ENCODE peak calls at places on chromosomes 5 and 9, in four cellular contexts. G, B, F and D are unnamed samples.

GRCh38 chr5:176189857-176190256 is 48.4 kb upstream of the SIMC1 start:
- DNase-seq in F (no peak), G (no peak), B (no peak), D (no peak)

GRCh38 chr9:106025449-106025848 is 331.1 kb downstream of the TMEM38B start:
- DNase-seq in G (no peak), F (peak; percentile 41), B (no peak), D (peak; percentile 37)

GRCh38 chr9:113649054-113649453 is 185.5 kb downstream of the RGS3 start:
- DNase-seq in G (no peak), F (no peak), B (no peak), D (peak; percentile 78)

GRCh38 chr5:75639912-75640311 is 28.7 kb downstream of the ANKDD1B start:
- DNase-seq in B (no peak), F (no peak), G (no peak), D (no peak)

GRCh38 chr5:98735806-98736507 is 37.5 kb upstream of the RGMB start:
- DNase-seq in G (no peak), F (no peak), B (no peak), D (no peak)

GRCh38 chr9:14179449-14179848 is 134.5 kb downstream of the NFIB start:
- DNase-seq in F (no peak), B (no peak), G (peak; percentile 73), D (no peak)

GRCh38 chr5:95304706-95305105 is 19.8 kb upstream of the MCTP1 start:
- DNase-seq in F (no peak), G (no peak), B (no peak), D (no peak)

GRCh38 chr5:129460121-129460950 is at the start of gene ADAMTS19:
- DNase-seq in F (peak; percentile 68), B (peak; percentile 40), G (no peak), D (peak; percentile 18)

GRCh38 chr9:3549243-3549642 is 23.4 kb upstream of the RFX3 start:
- DNase-seq in B (no peak), F (no peak), G (no peak), D (no peak)

GRCh38 chr5:108798866-108799265 is 51.2 kb downstream of the FER start:
- DNase-seq in B (no peak), F (no peak), G (no peak), D (no peak)

GRCh38 chr9:26789959-26790358 is 102.6 kb downstream of the CAAP1 start:
- DNase-seq in G (no peak), B (no peak), F (no peak), D (no peak)

GRCh38 chr5:56633950-56634349 is 181.4 kb upstream of the MAP3K1 start:
- DNase-seq in F (no peak), B (no peak), G (no peak), D (no peak)

GRCh38 chr9:113886003-113886324 is 9.9 kb downstream of the ZNF618 start:
- DNase-seq in B (no peak), F (no peak), G (no peak), D (no peak)

GRCh38 chr9:35232867-35233544 is 71.2 kb downstream of the UNC13B start:
- DNase-seq in F (no peak), G (no peak), B (no peak), D (no peak)

GRCh38 chr9:107866912-107867311 is 377.3 kb upstream of the KLF4 start:
- DNase-seq in F (no peak), B (no peak), G (no peak), D (no peak)

GRCh38 chr9:122133263-122133983 is 26.2 kb downstream of the NDUFA8 start:
- DNase-seq in B (no peak), F (no peak), G (no peak), D (peak; percentile 54)

GRCh38 chr9:137253717-137254623 is 1.2 kb upstream of the NELFB start:
- DNase-seq in F (peak; percentile 65), G (no peak), B (no peak), D (no peak)

GRCh38 chr5:130222638-130223037 is 318.4 kb downstream of the CHSY3 start:
- DNase-seq in G (no peak), B (peak; percentile 27), F (no peak), D (no peak)

GRCh38 chr9:129480227-129480626 is 140.7 kb downstream of the C9orf50 start:
- DNase-seq in F (no peak), B (no peak), G (no peak), D (no peak)

GRCh38 chr5:150484964-150485769 is 22.8 kb upstream of the NDST1 start:
- DNase-seq in G (no peak), B (no peak), F (peak; percentile 81), D (no peak)

GRCh38 chr9:75683591-75683990 is 206.9 kb upstream of the PCSK5 start:
- DNase-seq in B (no peak), F (no peak), G (no peak), D (no peak)

GRCh38 chr5:53984987-53985386 is 325.4 kb downstream of the ARL15 start:
- DNase-seq in G (no peak), B (no peak), F (no peak), D (no peak)

GRCh38 chr9:522190-522589 is 307.5 kb downstream of the DOCK8 start:
- DNase-seq in F (no peak), B (no peak), G (no peak), D (no peak)

GRCh38 chr5:154653418-154653763 is 101.8 kb upstream of the LARP1 start:
- DNase-seq in B (no peak), G (peak; percentile 45), F (no peak), D (no peak)

GRCh38 chr9:114115645-114116044 is 16.6 kb upstream of the KIF12 start:
- DNase-seq in F (no peak), G (no peak), B (no peak), D (no peak)

DNA sequence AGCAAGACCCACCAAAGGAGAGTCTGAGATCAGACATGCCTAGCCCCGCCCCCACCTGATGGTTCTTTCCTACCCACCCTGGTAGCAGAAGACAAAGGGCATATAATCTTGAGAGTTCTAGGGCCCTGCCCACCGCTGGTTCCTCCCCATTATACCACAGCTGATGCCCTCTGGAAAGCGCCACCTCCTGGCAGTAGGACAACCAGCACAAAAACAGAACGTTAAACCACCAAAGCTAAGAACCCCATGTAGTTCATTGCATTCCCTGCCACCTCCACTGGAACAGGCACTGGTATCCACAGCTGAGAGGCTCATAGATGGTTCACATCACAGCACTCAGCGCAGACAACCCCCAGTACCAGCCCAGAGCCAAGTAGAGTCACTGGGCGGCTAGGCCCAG is 81.2 kb upstream of the TRPC7 start:
- DNase-seq in F (no peak), G (no peak), B (no peak), D (no peak)
- TF ChIP-seq CTCF in F (peak; percentile 15), G (no peak), B (no peak), D (no peak)

DNA sequence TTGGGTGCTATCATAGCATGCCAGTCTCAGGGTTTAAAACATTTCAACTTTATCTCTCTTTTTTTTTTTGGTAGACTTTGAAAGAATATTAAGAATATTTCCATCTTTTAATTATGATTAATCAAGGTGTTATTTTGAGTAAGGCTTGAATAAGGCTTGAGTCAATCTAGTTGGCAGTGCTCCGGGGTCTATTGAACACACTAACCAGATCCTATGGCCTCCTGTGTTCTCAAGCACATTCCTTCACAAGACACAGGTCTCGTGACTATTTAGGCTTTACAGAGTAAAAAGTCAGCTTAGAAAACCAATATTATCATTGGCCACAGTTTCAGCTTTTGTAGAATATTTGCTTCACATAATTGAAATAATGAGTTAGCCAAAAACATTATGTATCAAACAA is 151.2 kb downstream of the ARHGEF28 start:
- DNase-seq in F (no peak), B (no peak), G (no peak), D (no peak)
- H3K36me3 ChIP-seq in F (no peaks in the 10 kb centered on the region), B (no peaks in the 10 kb centered on the region), G (peaks cover 24% of the 10 kb centered on the region), D (no peaks in the 10 kb centered on the region)

DNA sequence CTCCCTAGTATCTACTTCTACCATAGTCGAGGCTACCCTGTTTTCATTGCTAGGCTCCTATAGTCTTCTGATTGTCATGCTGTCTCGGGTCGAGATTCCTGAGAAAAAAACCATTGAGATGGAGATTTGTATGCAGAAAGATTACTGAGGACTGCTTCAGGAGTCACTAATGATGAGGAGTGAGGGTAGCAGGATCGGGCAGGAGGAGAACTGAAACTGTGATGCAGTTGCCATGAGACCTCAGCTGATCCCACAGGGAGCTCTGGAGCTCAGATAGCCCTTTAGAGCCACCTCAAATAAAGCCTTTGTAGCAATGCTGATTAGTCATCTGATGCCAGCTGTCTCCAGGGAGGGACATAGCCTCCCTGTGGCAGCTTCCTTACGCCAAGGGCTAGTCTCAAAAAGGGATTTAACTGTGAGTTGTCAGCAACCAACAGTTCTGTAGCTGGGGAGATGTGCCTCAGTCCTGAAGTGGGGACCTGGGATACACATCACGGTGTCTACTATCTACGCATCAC is 256.9 kb downstream of the DMAC1 start:
- DNase-seq in F (peak; percentile 40), B (no peak), G (no peak), D (no peak)
- TF ChIP-seq CTCF in F (no peak), B (no peak), G (no peak), D (no peak)

DNA sequence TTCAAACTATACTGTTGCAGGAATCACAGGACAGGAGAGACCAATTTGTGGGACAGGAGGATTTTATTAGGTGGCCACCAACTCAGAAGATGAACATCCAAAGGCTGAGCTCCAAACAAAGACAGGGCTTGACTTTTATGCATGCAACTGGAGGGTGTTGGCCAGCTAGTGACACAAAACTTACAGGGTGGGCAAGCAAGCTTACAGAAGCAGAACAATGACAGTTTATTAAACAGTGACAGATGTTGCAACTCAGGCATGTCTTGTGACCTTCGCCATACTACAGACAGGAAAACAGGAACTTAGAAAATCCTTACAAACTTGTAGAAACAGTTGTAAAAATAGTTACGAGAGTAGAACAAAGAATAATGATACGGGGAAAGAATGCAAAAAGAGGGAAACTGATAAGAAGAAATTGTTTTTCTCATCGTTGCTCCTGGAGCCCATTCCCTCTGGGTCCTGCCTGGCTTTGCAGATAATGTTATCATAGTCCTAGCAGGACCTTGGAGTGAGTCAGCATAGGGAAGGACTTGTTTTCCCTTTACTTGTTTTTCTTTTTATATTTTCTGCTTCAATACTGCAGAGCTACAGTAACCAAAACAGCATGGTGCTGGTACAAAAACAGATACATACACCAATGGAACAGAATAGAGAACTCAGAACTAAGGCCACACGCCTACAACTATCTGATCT is 2083.0 kb upstream of the ACO1 start:
- DNase-seq in B (no peak), G (no peak), F (no peak), D (no peak)
- H3K36me3 ChIP-seq in B (no peaks in the 10 kb centered on the region), G (no peaks in the 10 kb centered on the region), F (no peaks in the 10 kb centered on the region), D (no peaks in the 10 kb centered on the region)

GRCh38 chr5:102296229-102296817 is at the start of gene SLCO4C1:
- DNase-seq in F (peak; percentile 93), B (peak; percentile 12), G (peak; percentile 69), D (peak; percentile 61)
- TF ChIP-seq CTCF in F (peak; percentile 82), B (peak; percentile 79), G (no peak), D (peak; percentile 30)

DNA sequence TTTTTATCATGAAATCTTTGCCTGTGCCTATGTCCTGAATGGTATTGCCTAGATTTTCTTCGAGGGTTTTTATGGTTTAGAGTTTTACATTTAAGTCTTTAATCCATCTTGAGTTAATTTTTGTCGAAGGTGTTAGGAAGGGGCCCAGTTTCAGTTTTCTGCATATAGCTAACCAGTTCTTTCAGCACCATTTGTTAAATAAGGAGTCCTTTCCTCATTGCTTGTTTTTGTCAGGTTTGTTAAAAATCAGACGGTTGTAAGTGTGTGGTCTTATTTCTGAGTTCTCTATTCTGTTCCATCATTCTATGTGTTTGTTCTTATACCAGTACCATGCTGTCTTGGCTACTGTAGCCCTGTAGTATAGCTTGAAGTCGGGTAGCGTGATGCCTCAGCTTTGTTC is 55.9 kb downstream of the YTHDC2 start:
- DNase-seq in G (no peak), F (no peak), B (no peak), D (no peak)
- H3K36me3 ChIP-seq in G (peaks cover 100% of the 10 kb centered on the region), F (no peaks in the 10 kb centered on the region), B (peaks cover 8% of the 10 kb centered on the region), D (peaks cover 94% of the 10 kb centered on the region)